ENCODE peak calls at places on chromosomes 2 and 18, in nine cellular contexts. X is IMR-90, Q is transverse colon, L is NB4, E is tibial nerve, S is heart left ventricle, W is body of pancreas, M is lower leg skin, B is stomach. A is an unnamed sample.

GRCh38 chr18:26655614-26656400 is 107.5 kb upstream of the KCTD1 start:
- DNase-seq in S (peak), M (peak), W (peak), Q (peak), X (peak), L (peak), E (peak), B (peak), A (peak)

GRCh38 chr2:14712091-14712490 is 79.6 kb downstream of the LRATD1 start:
- DNase-seq in E (no peak), Q (no peak), M (no peak), S (no peak), B (no peak), W (no peak), X (peak), L (no peak), A (no peak)

GRCh38 chr2:102871707-102872106 is 109.9 kb downstream of the TMEM182 start:
- DNase-seq in B (no peak), L (no peak), W (no peak), E (no peak), X (no peak), S (no peak), Q (no peak), M (no peak), A (no peak)

GRCh38 chr18:65752625-65753325 is 2.0 kb downstream of the CDH7 start:
- DNase-seq in L (no peak), W (no peak), M (no peak), E (no peak), Q (no peak), X (no peak), B (no peak), S (no peak), A (no peak)

GRCh38 chr2:102606353-102606752 is 13.0 kb upstream of the SLC9A2 start:
- DNase-seq in X (no peak), W (no peak), Q (no peak), E (peak), B (no peak), S (no peak), L (no peak), M (peak), A (no peak)

GRCh38 chr2:95728878-95729511 is 137.2 kb downstream of the TRIM43 start:
- DNase-seq in Q (peak), E (peak), L (peak), W (peak), S (peak), B (peak), M (peak), X (peak), A (peak)

GRCh38 chr2:61173116-61173515 is 11.1 kb downstream of the C2orf74 start:
- DNase-seq in E (no peak), Q (no peak), M (no peak), X (no peak), S (no peak), L (no peak), B (no peak), W (no peak), A (no peak)

GRCh38 chr18:77668219-77668618 is 418.6 kb downstream of the GALR1 start:
- DNase-seq in Q (no peak), E (no peak), X (no peak), M (no peak), W (no peak), B (no peak), L (no peak), S (no peak), A (no peak)

GRCh38 chr2:25543939-25544338 is 129.4 kb downstream of the DTNB start:
- DNase-seq in E (no peak), L (no peak), S (no peak), Q (no peak), X (no peak), M (no peak), W (no peak), B (no peak), A (no peak)

DNA sequence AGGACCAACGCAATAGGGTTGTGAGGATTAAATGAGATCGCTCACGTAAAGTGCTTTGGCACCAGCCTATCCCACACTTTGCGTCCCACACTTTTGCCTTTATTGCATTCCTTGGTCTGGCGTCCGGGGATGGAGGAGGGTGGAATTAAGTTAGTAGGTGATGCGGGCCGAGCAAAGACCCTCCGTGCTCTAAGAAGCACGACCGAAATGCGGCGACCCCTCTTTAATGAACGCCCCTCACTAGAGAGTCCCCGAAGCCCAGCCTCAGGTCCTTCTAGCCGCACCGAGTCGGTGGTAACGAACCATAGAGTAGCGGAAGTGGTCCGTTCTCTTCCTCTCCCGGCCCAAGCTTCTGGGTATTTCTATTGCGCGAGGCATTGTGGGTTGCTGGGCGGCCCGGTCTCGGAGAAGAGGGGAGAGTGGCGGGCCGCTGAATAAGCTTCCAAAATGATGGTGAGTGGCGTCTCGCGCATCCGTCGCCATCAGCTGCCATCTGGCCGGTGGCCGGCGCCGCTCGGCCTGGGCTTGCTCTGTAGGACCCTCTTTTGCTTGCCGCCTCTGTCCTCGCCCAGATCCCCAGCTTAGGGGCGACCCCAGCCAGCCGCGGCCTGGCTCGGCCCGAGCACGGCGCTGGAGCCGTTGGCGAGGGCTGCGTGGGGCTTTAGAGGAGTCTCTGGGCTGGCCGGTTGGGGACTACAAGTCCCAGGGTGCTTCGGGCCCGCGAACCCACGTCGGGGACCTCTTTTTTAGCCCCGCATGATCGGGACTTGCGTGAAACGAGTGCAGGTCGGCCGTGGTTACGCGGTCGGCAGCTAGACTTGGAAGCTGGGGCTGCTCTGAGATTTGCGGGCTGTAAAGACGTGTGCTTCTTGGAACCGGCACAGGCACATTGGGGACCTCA is at the start of gene CCT7:
- DNase-seq in X (peak), E (peak), W (peak), L (peak), M (peak), S (peak), Q (peak), B (peak), A (peak)
- TF ChIP-seq POLR2A in X (peak), E (no peak), W (peak), L (peak), M (no peak), S (peak), Q (peak), B (no peak), A (peak)

GRCh38 chr2:222993920-222994650 is 57.9 kb upstream of the KCNE4 start:
- DNase-seq in Q (peak), B (peak), E (peak), X (peak), L (no peak), W (peak), S (peak), M (peak), A (peak)

GRCh38 chr2:222989431-222989830 is 62.6 kb upstream of the KCNE4 start:
- DNase-seq in X (no peak), L (no peak), B (no peak), S (no peak), W (no peak), E (no peak), M (no peak), Q (no peak), A (no peak)
- TF ChIP-seq POLR2A in X (no peak), L (no peak), B (no peak), S (no peak), W (no peak), E (no peak), M (no peak), Q (no peak), A (no peak)

GRCh38 chr2:166156985-166157490 is 29.2 kb upstream of the SCN1A start:
- DNase-seq in W (no peak), S (no peak), L (no peak), E (no peak), Q (no peak), X (no peak), B (no peak), M (no peak), A (no peak)
- TF ChIP-seq POLR2A in W (no peak), S (no peak), L (no peak), E (no peak), Q (no peak), X (no peak), B (no peak), M (no peak), A (no peak)

GRCh38 chr2:69053416-69053965 is 40.5 kb downstream of the ANTXR1 start:
- DNase-seq in B (no peak), W (no peak), E (no peak), Q (no peak), L (no peak), X (no peak), S (no peak), M (no peak), A (no peak)
- TF ChIP-seq POLR2A in B (no peak), W (no peak), E (no peak), Q (no peak), L (no peak), X (no peak), S (no peak), M (no peak), A (no peak)

GRCh38 chr2:160493227-160494028 is at the start of gene RBMS1:
- DNase-seq in E (no peak), S (peak), Q (peak), M (peak), X (peak), B (peak), L (peak), W (peak), A (peak)
- TF ChIP-seq POLR2A in E (no peak), S (peak), Q (peak), M (no peak), X (no peak), B (no peak), L (no peak), W (no peak), A (peak)

GRCh38 chr2:74078467-74078866 is 69.2 kb downstream of the BOLA3 start:
- DNase-seq in L (no peak), X (no peak), Q (no peak), S (no peak), W (no peak), M (no peak), B (no peak), E (no peak), A (no peak)

GRCh38 chr2:74079522-74080341 is 68.0 kb downstream of the BOLA3 start:
- DNase-seq in W (no peak), X (peak), S (no peak), B (no peak), M (no peak), E (no peak), L (peak), Q (peak), A (no peak)

GRCh38 chr2:74081030-74081429 is 66.7 kb downstream of the BOLA3 start:
- DNase-seq in Q (no peak), W (no peak), E (no peak), B (no peak), X (peak), L (no peak), S (no peak), M (no peak), A (no peak)

GRCh38 chr2:74077636-74078035 is 70.1 kb downstream of the BOLA3 start:
- DNase-seq in M (no peak), S (no peak), Q (no peak), E (no peak), L (no peak), B (no peak), W (no peak), X (no peak), A (no peak)

GRCh38 chr2:74080346-74080745 is 67.4 kb downstream of the BOLA3 start:
- DNase-seq in E (no peak), X (no peak), W (no peak), Q (no peak), B (no peak), L (no peak), S (no peak), M (no peak), A (no peak)
- TF ChIP-seq POLR2A in E (no peak), X (no peak), W (no peak), Q (no peak), B (no peak), L (no peak), S (no peak), M (no peak), A (no peak)

GRCh38 chr2:188529710-188530109 is 238.0 kb downstream of the GULP1 start:
- DNase-seq in X (peak), L (no peak), Q (no peak), S (no peak), B (no peak), E (no peak), W (no peak), M (no peak), A (no peak)

DNA sequence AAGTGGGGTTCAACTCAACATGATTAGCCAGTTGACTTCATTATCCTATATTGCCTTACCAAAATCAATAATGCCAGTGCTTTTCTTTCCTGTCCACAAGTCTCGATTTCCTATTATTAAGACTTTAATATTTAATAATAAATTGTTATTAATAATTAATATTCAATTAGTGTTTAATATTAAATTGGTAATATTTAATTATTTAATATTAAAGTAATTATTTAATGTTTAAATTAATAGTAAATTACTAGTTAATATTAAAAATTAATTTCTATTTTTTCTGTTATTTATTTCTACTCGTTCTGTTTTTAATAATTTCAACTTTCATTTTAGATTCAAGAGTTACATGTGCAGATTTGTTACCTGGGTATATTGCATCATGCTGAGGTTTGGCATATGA is 243.2 kb downstream of the GULP1 start:
- DNase-seq in S (no peak), E (no peak), B (no peak), Q (no peak), X (no peak), M (no peak), L (no peak), W (no peak), A (no peak)
- TF ChIP-seq POLR2A in S (no peak), E (no peak), B (no peak), Q (no peak), X (no peak), M (no peak), L (no peak), W (no peak), A (no peak)

DNA sequence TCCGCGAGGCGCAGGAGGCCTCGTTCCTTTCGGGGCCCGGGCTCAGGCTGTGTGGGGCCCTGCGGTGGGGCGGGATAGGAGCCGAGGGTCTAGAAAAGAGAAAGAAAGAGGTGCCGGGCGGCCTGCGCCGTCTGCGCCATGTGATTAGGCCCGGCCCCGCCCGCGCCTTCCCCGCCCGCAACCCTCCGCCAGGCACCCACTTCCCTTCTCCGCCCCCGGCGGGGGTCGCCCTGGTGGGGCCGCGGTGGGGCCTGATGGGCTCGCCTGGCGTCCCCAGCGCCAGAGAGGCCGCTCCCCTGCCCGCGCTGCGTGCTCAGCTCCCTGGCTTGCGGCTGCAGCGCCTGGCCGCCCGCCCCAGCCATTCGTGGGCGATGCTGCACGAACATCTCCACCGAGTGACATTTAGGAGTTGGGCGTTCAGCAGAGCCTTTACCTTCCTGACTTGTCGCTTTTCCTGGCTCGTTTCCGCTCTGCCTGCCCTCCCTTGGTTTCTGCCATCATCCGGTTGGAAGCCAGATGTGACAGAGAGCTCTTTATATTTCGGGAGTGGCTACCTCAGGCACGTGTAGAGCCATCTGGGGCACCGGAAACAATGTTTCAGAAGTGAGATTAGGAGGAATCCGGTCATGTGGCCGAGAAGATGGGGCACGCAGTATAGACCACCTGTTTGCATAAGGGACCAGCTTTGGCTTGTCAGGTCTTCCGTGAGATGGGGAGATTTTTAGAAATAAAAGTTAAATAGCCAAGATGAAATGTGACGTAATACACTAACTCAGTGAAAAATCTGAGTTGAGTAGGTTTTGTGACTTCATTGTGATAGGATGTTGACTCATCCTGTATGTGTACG is 1.1 kb downstream of the GLS start:
- DNase-seq in B (peak), M (peak), S (peak), E (peak), Q (peak), X (peak), W (peak), L (peak), A (peak)
- TF ChIP-seq POLR2A in B (no peak), M (no peak), S (no peak), E (no peak), Q (peak), X (peak), W (peak), L (peak), A (peak)